ENCODE peak calls at places on chromosomes 6 and 20, in nine cellular contexts. R, J, X, L, D, W, O, G and A are unnamed samples.

GRCh38 chr20:14384411-14384810 is 47.0 kb upstream of the FLRT3 start:
- DNase-seq in G (no peak), L (no peak), W (peak), D (no peak), J (no peak), X (no peak), O (no peak), R (no peak), A (no peak)

GRCh38 chr6:47283993-47284392 is 25.7 kb downstream of the TNFRSF21 start:
- DNase-seq in L (no peak), W (no peak), X (no peak), G (no peak), J (no peak), O (no peak), R (no peak), D (no peak), A (no peak)

GRCh38 chr6:134822920-134823430 is 126.9 kb downstream of the ALDH8A1 start:
- DNase-seq in O (peak), R (peak), D (peak), G (peak), L (peak), J (peak), W (peak), X (peak), A (no peak)

GRCh38 chr20:49685809-49686208 is 27.9 kb downstream of the B4GALT5 start:
- DNase-seq in R (no peak), D (no peak), X (no peak), O (no peak), J (no peak), L (no peak), W (peak), G (no peak), A (no peak)

GRCh38 chr6:44219815-44220784 is 3.3 kb upstream of the SLC29A1 start:
- DNase-seq in X (no peak), O (no peak), W (no peak), R (no peak), J (no peak), L (no peak), G (no peak), D (no peak), A (no peak)

GRCh38 chr20:37552415-37552814 is 24.7 kb upstream of the BLCAP start:
- DNase-seq in D (no peak), G (no peak), O (no peak), R (no peak), J (no peak), X (no peak), W (no peak), L (no peak), A (no peak)

GRCh38 chr20:61575151-61575937 is 323.3 kb downstream of the CDH4 start:
- DNase-seq in G (no peak), W (no peak), X (no peak), J (no peak), O (no peak), R (no peak), L (no peak), D (no peak), A (no peak)

GRCh38 chr6:143000771-143001170 is 55.8 kb upstream of the HIVEP2 start:
- DNase-seq in O (no peak), L (no peak), D (no peak), W (peak), J (no peak), X (no peak), G (no peak), R (no peak), A (no peak)

GRCh38 chr6:13375360-13375878 is 47.1 kb upstream of the TBC1D7 start:
- DNase-seq in O (no peak), J (no peak), X (no peak), R (no peak), G (peak), W (no peak), L (peak), D (no peak), A (no peak)

GRCh38 chr6:9834233-9834632 is 580.6 kb downstream of the TFAP2A start:
- DNase-seq in O (no peak), L (no peak), G (no peak), W (no peak), R (no peak), D (no peak), J (no peak), X (no peak), A (no peak)

GRCh38 chr6:142275146-142276006 is 26.4 kb upstream of the ADGRG6 start:
- DNase-seq in G (no peak), R (no peak), L (no peak), X (no peak), O (no peak), W (no peak), J (no peak), D (no peak), A (no peak)

GRCh38 chr6:36751091-36751490 is 53.5 kb downstream of the RAB44 start:
- DNase-seq in R (no peak), X (no peak), W (no peak), L (no peak), D (no peak), O (no peak), G (no peak), J (no peak), A (no peak)

GRCh38 chr6:68718379-68719073 is 83.4 kb downstream of the ADGRB3 start:
- DNase-seq in G (no peak), O (no peak), J (no peak), R (no peak), L (no peak), D (no peak), X (no peak), W (peak), A (no peak)

GRCh38 chr6:44022296-44022661 is 105.0 kb downstream of the MRPL14 start:
- DNase-seq in O (no peak), W (peak), R (no peak), J (no peak), D (no peak), L (no peak), G (no peak), X (no peak), A (no peak)

GRCh38 chr6:150298029-150298380 is 70.8 kb upstream of the IYD start:
- DNase-seq in W (no peak), R (no peak), D (no peak), L (no peak), G (no peak), O (no peak), J (no peak), X (no peak), A (no peak)

GRCh38 chr6:74277749-74278148 is 581.7 kb downstream of the CD109 start:
- DNase-seq in R (no peak), L (no peak), W (peak), O (no peak), J (no peak), D (no peak), G (no peak), X (no peak), A (no peak)

GRCh38 chr6:35086636-35087360 is 54.3 kb downstream of the TCP11 start:
- DNase-seq in W (no peak), L (no peak), O (no peak), R (no peak), J (no peak), G (no peak), D (no peak), X (peak), A (no peak)

GRCh38 chr20:56537997-56538396 is 5.0 kb downstream of the FAM209B start:
- DNase-seq in R (no peak), J (no peak), G (no peak), X (peak), O (no peak), W (no peak), D (no peak), L (no peak), A (no peak)

GRCh38 chr20:58482416-58482815 is 32.8 kb downstream of the APCDD1L start:
- DNase-seq in G (no peak), J (no peak), L (no peak), D (no peak), X (no peak), R (no peak), W (no peak), O (no peak), A (no peak)

DNA sequence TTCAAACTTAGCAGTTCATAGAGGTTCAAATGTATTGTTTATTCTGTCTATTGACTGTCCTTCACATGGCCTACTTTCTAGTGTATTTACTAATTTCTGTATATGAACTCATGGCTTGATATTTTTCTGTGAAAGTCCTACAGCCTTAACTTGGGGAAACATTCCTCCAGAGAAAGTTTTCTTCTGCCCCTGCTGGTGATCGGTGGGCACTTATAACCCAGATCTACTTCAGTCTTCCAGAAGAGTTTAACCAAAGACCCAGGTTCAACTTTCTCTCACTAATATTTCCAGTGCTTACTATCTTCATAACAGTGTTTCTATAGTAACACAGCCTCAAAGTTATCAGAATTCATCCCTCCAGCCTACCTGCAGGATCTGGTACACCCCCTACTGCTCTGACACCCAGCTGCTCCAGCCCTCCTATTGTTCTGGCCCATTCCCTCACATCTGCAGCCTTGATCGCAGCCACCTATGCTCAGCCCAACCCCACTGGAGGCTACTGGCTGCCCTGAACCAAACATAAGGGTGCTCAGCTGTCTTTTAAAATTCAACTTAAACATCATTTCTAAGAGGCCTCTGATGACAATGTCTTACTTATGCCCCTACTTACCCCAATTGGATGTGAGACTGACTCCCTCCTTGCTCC is 72.3 kb downstream of the TBX18 start:
- DNase-seq in X (no peak), G (no peak), W (no peak), O (no peak), J (no peak), L (no peak), R (no peak), D (no peak), A (no peak)
- TF ChIP-seq CTCF in X (no peak), G (no peak), W (no peak), O (no peak), J (no peak), L (no peak), R (no peak), D (no peak), A (no peak)

GRCh38 chr6:167827588-167828324 is 1.0 kb downstream of the AFDN start:
- DNase-seq in J (peak), D (peak), W (peak), L (peak), G (peak), O (peak), R (peak), X (peak), A (no peak)
- TF ChIP-seq CTCF in J (no peak), D (no peak), W (peak), L (no peak), G (no peak), O (peak), R (no peak), X (no peak), A (no peak)

GRCh38 chr6:105787747-105788146 is 298.4 kb upstream of the PRDM1 start:
- DNase-seq in L (no peak), R (no peak), J (no peak), D (no peak), G (no peak), X (no peak), W (no peak), O (no peak), A (no peak)

GRCh38 chr6:105793132-105793531 is 293.0 kb upstream of the PRDM1 start:
- DNase-seq in J (no peak), D (peak), G (peak), W (no peak), O (no peak), X (no peak), L (no peak), R (no peak), A (no peak)

GRCh38 chr6:105789935-105790334 is 296.2 kb upstream of the PRDM1 start:
- DNase-seq in L (no peak), O (no peak), X (no peak), G (no peak), J (no peak), D (no peak), W (no peak), R (no peak), A (no peak)

GRCh38 chr6:105791569-105792318 is 294.4 kb upstream of the PRDM1 start:
- DNase-seq in G (peak), R (no peak), X (no peak), W (no peak), D (no peak), O (no peak), L (no peak), J (no peak), A (no peak)

GRCh38 chr6:105790635-105791034 is 295.5 kb upstream of the PRDM1 start:
- DNase-seq in L (no peak), G (peak), W (no peak), D (no peak), R (no peak), X (no peak), O (no peak), J (no peak), A (no peak)
- TF ChIP-seq CTCF in L (no peak), G (peak), W (peak), D (no peak), R (no peak), X (no peak), O (no peak), J (no peak), A (no peak)

GRCh38 chr20:3276400-3277015 is 37.5 kb upstream of the SLC4A11 start:
- DNase-seq in X (no peak), W (peak), R (no peak), O (no peak), D (no peak), J (no peak), L (no peak), G (peak), A (no peak)
- TF ChIP-seq CTCF in X (no peak), W (peak), R (peak), O (peak), D (no peak), J (no peak), L (no peak), G (peak), A (no peak)